ENCODE peak calls at places on chromosomes 5 and 9, in five cellular contexts. D, R, M, K and B are unnamed samples. For H3K27me3 and H3K36me3, the result is how much of the 10 kb centered on the place peaks cover.

GRCh38 chr5:152246401-152246800 is 158.7 kb downstream of the NMUR2 start:
- DNase-seq in R (no peak), M (peak), D (peak), K (no peak), B (no peak)

GRCh38 chr5:14428302-14429081 is 153.1 kb upstream of the OTULINL start:
- DNase-seq in K (no peak), M (peak), D (peak), R (no peak), B (no peak)

GRCh38 chr9:27379311-27380236 is 82.6 kb upstream of the EQTN start:
- DNase-seq in K (no peak), M (no peak), D (no peak), R (no peak), B (no peak)

GRCh38 chr9:116145036-116145435 is 8.6 kb upstream of the PAPPA start:
- DNase-seq in D (no peak), K (no peak), R (no peak), M (no peak), B (no peak)

GRCh38 chr9:121844562-121844961 is 193.1 kb downstream of the DAB2IP start:
- DNase-seq in K (no peak), M (no peak), R (no peak), D (no peak), B (no peak)

GRCh38 chr9:131747352-131747751 is 7.5 kb upstream of the RAPGEF1 start:
- DNase-seq in M (peak), D (peak), R (no peak), K (no peak), B (peak)

GRCh38 chr5:140926903-140927573 is 939 bp downstream of the PCDHAC1 start:
- DNase-seq in R (peak), D (no peak), M (no peak), K (no peak), B (no peak)

GRCh38 chr5:39073759-39074008 is 515 bp downstream of the RICTOR start:
- DNase-seq in D (no peak), K (no peak), M (no peak), R (no peak), B (no peak)

GRCh38 chr5:6753851-6754250 is 40.6 kb downstream of the TENT4A start:
- DNase-seq in K (no peak), D (no peak), R (no peak), M (no peak), B (no peak)

GRCh38 chr9:101028346-101029299 is at the start of gene PLPPR1:
- DNase-seq in R (peak), D (peak), K (no peak), M (peak), B (no peak)

GRCh38 chr5:179294891-179295777 is 50.1 kb downstream of the ADAMTS2 start:
- DNase-seq in R (no peak), D (peak), K (no peak), M (no peak), B (no peak)

GRCh38 chr5:172990776-172991175 is 7.2 kb downstream of the ATP6V0E1 start:
- DNase-seq in M (no peak), K (no peak), R (no peak), D (no peak), B (no peak)

GRCh38 chr9:101486693-101487442 is 46.8 kb upstream of the RNF20 start:
- DNase-seq in R (peak), M (peak), K (no peak), D (peak), B (no peak)

GRCh38 chr5:156526081-156527017 is 199.4 kb downstream of the SGCD start:
- DNase-seq in R (no peak), M (no peak), D (no peak), K (no peak), B (peak)

GRCh38 chr5:50969207-50970145 is 303.0 kb downstream of the PARP8 start:
- DNase-seq in D (no peak), K (no peak), M (no peak), R (no peak), B (no peak)

GRCh38 chr5:50968296-50969206 is 302.1 kb downstream of the PARP8 start:
- DNase-seq in D (no peak), M (no peak), K (no peak), R (no peak), B (no peak)

GRCh38 chr5:50965621-50966362 is 299.4 kb downstream of the PARP8 start:
- DNase-seq in D (no peak), R (no peak), K (no peak), M (no peak), B (no peak)

GRCh38 chr5:50966986-50967385 is 300.5 kb downstream of the PARP8 start:
- DNase-seq in K (no peak), R (no peak), M (no peak), D (no peak), B (no peak)

GRCh38 chr5:50967388-50968039 is 301.1 kb downstream of the PARP8 start:
- DNase-seq in R (no peak), D (no peak), M (no peak), K (no peak), B (no peak)
- H3K4me3 ChIP-seq in R (peak), D (no peak), M (no peak), K (peak), B (peak)

DNA sequence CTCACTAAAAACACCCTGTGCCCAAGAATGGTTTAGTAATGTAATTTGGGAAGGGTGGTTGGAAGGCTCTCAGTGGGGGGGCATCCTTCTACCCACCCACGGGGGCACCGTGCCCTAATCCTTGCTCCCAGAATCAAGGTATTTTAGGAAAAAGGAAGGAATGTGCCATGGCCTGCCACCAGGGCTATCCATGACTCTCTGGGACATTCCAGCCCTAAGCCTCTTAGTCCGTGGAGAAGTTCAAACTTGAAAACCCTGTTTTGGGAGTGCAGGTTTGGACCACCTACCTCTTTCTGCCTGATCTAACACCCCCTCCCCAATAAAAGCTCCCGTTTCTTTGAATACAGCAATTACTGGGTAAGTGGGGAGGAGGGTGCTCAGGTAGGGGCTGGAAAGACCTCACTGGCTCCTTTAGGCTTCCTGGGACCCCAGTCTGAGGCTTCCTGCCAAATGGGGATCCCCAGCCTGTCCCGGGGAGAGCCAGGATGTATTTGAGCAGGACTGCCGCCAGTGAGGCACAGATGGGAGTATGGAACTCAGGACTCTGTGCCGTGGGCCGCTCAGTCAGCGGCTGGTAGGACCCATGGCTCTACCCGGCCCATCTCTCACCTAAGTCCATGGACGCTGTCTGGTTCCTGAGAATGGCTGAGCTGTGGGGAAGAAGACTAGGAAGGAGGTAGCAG is 3.6 kb upstream of the PITX1 start:
- DNase-seq in R (no peak), D (no peak), M (no peak), K (no peak), B (no peak)
- H3K27me3 ChIP-seq in R (under half), D (half or more), M (under half), K (under half), B (under half)

GRCh38 chr5:142006363-142007236 is 6.2 kb downstream of the GNPDA1 start:
- DNase-seq in D (no peak), K (no peak), R (no peak), M (no peak), B (no peak)
- H3K36me3 ChIP-seq in D (under half), K (half or more), R (under half), M (under half), B (under half)

GRCh38 chr5:98474802-98475201 is 298.7 kb upstream of the RGMB start:
- DNase-seq in K (no peak), D (no peak), M (no peak), R (no peak), B (no peak)

GRCh38 chr5:98471458-98471857 is 302.0 kb upstream of the RGMB start:
- DNase-seq in K (no peak), R (no peak), D (no peak), M (no peak), B (no peak)

GRCh38 chr5:98468188-98468869 is 305.1 kb upstream of the RGMB start:
- DNase-seq in M (peak), K (no peak), D (peak), R (no peak), B (peak)

GRCh38 chr5:98474211-98474610 is 299.3 kb upstream of the RGMB start:
- DNase-seq in D (no peak), K (no peak), M (no peak), R (no peak), B (no peak)

GRCh38 chr5:98470747-98471146 is 302.7 kb upstream of the RGMB start:
- DNase-seq in R (no peak), D (peak), K (no peak), M (no peak), B (no peak)
- H3K4me3 ChIP-seq in R (no peak), D (no peak), K (no peak), M (no peak), B (no peak)

DNA sequence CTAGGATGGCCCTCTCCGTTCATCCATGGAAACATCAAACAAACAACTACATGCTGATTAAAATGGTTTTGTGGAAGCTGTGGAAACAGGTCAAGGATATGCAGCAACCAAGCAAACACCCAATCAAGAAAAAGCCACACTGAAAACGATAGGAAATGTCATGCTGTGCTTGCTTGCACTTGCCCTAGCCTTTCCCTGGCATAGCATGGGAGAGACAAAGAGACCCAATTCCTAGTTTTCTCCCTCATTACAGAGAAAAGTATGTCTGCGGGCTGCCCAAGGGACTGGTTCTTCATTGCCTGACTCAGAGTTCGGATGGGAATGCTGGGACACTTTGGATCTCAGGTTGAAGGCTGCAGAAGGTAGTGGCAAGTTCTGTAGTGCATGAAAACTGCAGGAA is 98.7 kb downstream of the FANCC start:
- DNase-seq in K (no peak), M (no peak), D (no peak), R (no peak), B (no peak)
- H3K27me3 ChIP-seq in K (under half), M (under half), D (under half), R (under half), B (under half)

GRCh38 chr9:109035684-109036423 is 22.6 kb upstream of the CTNNAL1 start:
- DNase-seq in K (no peak), R (no peak), D (peak), M (peak), B (peak)

GRCh38 chr9:109039539-109039938 is 26.2 kb upstream of the CTNNAL1 start:
- DNase-seq in R (no peak), M (no peak), D (no peak), K (no peak), B (no peak)

GRCh38 chr9:109037946-109038345 is 24.6 kb upstream of the CTNNAL1 start:
- DNase-seq in M (no peak), D (no peak), K (no peak), R (no peak), B (no peak)

GRCh38 chr9:109033941-109034700 is 20.8 kb upstream of the CTNNAL1 start:
- DNase-seq in D (peak), K (no peak), M (no peak), R (no peak), B (no peak)

GRCh38 chr9:109036744-109037680 is 23.7 kb upstream of the CTNNAL1 start:
- DNase-seq in D (peak), K (no peak), R (no peak), M (no peak), B (no peak)
- H3K36me3 ChIP-seq in D (under half), K (half or more), R (under half), M (under half), B (under half)

GRCh38 chr9:37017546-37017945 is 16.5 kb downstream of the PAX5 start:
- DNase-seq in M (no peak), K (no peak), D (no peak), R (no peak), B (no peak)
- H3K4me3 ChIP-seq in M (no peak), K (no peak), D (no peak), R (no peak), B (no peak)